ENCODE peak calls at places on chromosomes 6 and 20, in seven cellular contexts. S is mesothelial cell of epicardium, B is A549, O is endodermal cell, L is MG63, E is BJ, Y is right cardiac atrium. U is an unnamed sample.

GRCh38 chr6:20232188-20232587 is 19.9 kb upstream of the MBOAT1 start:
- DNase-seq in L (no peak), E (no peak), S (no peak), B (no peak), Y (no peak), O (no peak), U (no peak)

GRCh38 chr6:51098801-51099200 is 280.1 kb downstream of the TFAP2B start:
- DNase-seq in B (no peak), O (no peak), L (peak), Y (no peak), S (no peak), E (no peak), U (no peak)

GRCh38 chr20:31691646-31692275 is 30.9 kb downstream of the BCL2L1 start:
- DNase-seq in L (no peak), Y (no peak), B (no peak), O (no peak), E (peak), S (no peak), U (no peak)

GRCh38 chr6:154668156-154668555 is 65.1 kb upstream of the SCAF8 start:
- DNase-seq in S (no peak), E (no peak), B (no peak), O (no peak), Y (no peak), L (no peak), U (no peak)

GRCh38 chr6:27867051-27867940 is 44.9 kb downstream of the OR2B2 start:
- DNase-seq in B (no peak), S (peak), Y (peak), L (peak), O (peak), E (no peak), U (peak)

GRCh38 chr6:14062345-14063029 is 55.1 kb upstream of the CD83 start:
- DNase-seq in O (no peak), L (no peak), Y (no peak), B (no peak), E (no peak), S (no peak), U (no peak)

GRCh38 chr6:10414766-10415592 is at the start of gene TFAP2A:
- DNase-seq in S (no peak), L (peak), E (no peak), B (peak), O (peak), Y (no peak), U (no peak)

GRCh38 chr6:22764521-22764920 is 195.2 kb downstream of the HDGFL1 start:
- DNase-seq in O (no peak), L (peak), Y (no peak), B (no peak), S (no peak), E (no peak), U (no peak)

GRCh38 chr6:73854998-73855718 is 159.2 kb downstream of the CD109 start:
- DNase-seq in E (no peak), B (peak), Y (no peak), S (no peak), L (no peak), O (no peak), U (peak)

GRCh38 chr6:129679250-129679649 is 30.7 kb downstream of the ARHGAP18 start:
- DNase-seq in Y (no peak), E (peak), L (no peak), B (no peak), O (no peak), S (no peak), U (no peak)

GRCh38 chr6:74656442-74656841 is 549.4 kb downstream of the COL12A1 start:
- DNase-seq in L (no peak), S (no peak), B (no peak), Y (no peak), O (no peak), E (no peak), U (no peak)

GRCh38 chr20:22106308-22106938 is 401.0 kb downstream of the PAX1 start:
- DNase-seq in S (no peak), O (peak), L (no peak), B (peak), E (no peak), Y (no peak), U (no peak)

GRCh38 chr6:41232667-41233066 is 4.5 kb downstream of the TREML4 start:
- DNase-seq in L (no peak), O (peak), E (no peak), Y (no peak), B (no peak), S (no peak), U (no peak)

GRCh38 chr20:20454850-20455627 is 87.1 kb downstream of the INSM1 start:
- DNase-seq in Y (peak), O (no peak), L (no peak), E (no peak), S (no peak), B (no peak), U (no peak)

GRCh38 chr6:170111816-170112582 is 178.9 kb downstream of the DLL1 start:
- DNase-seq in L (no peak), O (peak), Y (no peak), S (no peak), B (no peak), E (no peak), U (no peak)

GRCh38 chr6:16700202-16700997 is 60.9 kb downstream of the ATXN1 start:
- DNase-seq in L (no peak), B (no peak), S (no peak), Y (peak), O (peak), E (no peak), U (no peak)

GRCh38 chr20:708956-709355 is 33.4 kb upstream of the SCRT2 start:
- DNase-seq in L (no peak), B (no peak), O (no peak), E (no peak), Y (no peak), S (no peak), U (no peak)

U was measured in heart right ventricle.